ENCODE peak calls at places on chromosomes 7 and 10, in nine cellular contexts. D, H, B, T, G, P, N, Z and F are unnamed samples.

GRCh38 chr7:28354601-28355062 is 57.7 kb upstream of the CREB5 start:
- DNase-seq in H (no peak), Z (no peak), D (no peak), T (peak), N (peak), P (no peak), G (no peak), B (peak), F (no peak)

GRCh38 chr10:122294006-122294405 is 22.9 kb downstream of the BTBD16 start:
- DNase-seq in P (peak), Z (no peak), G (no peak), N (no peak), B (no peak), T (no peak), H (no peak), D (no peak), F (peak)

GRCh38 chr7:114922652-114923402 is 933 bp downstream of the MDFIC start:
- DNase-seq in H (no peak), G (peak), B (no peak), D (peak), T (peak), P (peak), Z (peak), N (peak), F (peak)

GRCh38 chr10:89373916-89374711 is 3.7 kb upstream of the IFIT1B start:
- DNase-seq in B (no peak), D (no peak), H (no peak), P (peak), G (peak), T (no peak), Z (no peak), N (peak), F (peak)

GRCh38 chr7:36400023-36400422 is 10.4 kb downstream of the ANLN start:
- DNase-seq in N (no peak), B (no peak), Z (no peak), H (no peak), P (no peak), T (no peak), G (no peak), D (no peak), F (no peak)

GRCh38 chr7:116177009-116177408 is 33.3 kb upstream of the TES start:
- DNase-seq in H (no peak), P (no peak), D (no peak), N (no peak), B (peak), G (no peak), Z (no peak), T (no peak), F (peak)

GRCh38 chr7:92875719-92876118 is 39.3 kb upstream of the CDK6 start:
- DNase-seq in P (no peak), G (no peak), N (no peak), T (no peak), Z (no peak), D (no peak), H (no peak), B (no peak), F (no peak)

GRCh38 chr10:129864601-129865126 is 99.4 kb downstream of the EBF3 start:
- DNase-seq in T (no peak), D (no peak), H (no peak), B (no peak), G (no peak), Z (no peak), N (no peak), P (no peak), F (no peak)

GRCh38 chr10:60175418-60175817 is 214.3 kb downstream of the ANK3 start:
- DNase-seq in T (no peak), N (no peak), G (peak), B (no peak), H (no peak), D (no peak), P (peak), Z (no peak), F (no peak)

GRCh38 chr10:71623098-71623985 is 96.2 kb downstream of the C10orf105 start:
- DNase-seq in P (no peak), B (no peak), H (no peak), T (peak), G (no peak), Z (no peak), N (no peak), D (no peak), F (no peak)

GRCh38 chr7:101990811-101991418 is 173.5 kb downstream of the CUX1 start:
- DNase-seq in T (no peak), H (no peak), Z (no peak), G (no peak), P (no peak), B (no peak), D (no peak), N (no peak), F (no peak)

GRCh38 chr10:26557641-26558014 is 119.5 kb downstream of the APBB1IP start:
- DNase-seq in H (no peak), G (no peak), B (no peak), T (no peak), P (no peak), N (no peak), D (no peak), Z (no peak), F (no peak)

GRCh38 chr7:45363669-45364068 is 206.1 kb downstream of the RAMP3 start:
- DNase-seq in G (no peak), T (no peak), Z (no peak), N (no peak), B (no peak), P (no peak), D (no peak), H (no peak), F (no peak)

GRCh38 chr7:23472974-23473847 is 2.9 kb upstream of the IGF2BP3 start:
- DNase-seq in N (no peak), P (peak), T (peak), D (peak), Z (no peak), G (no peak), B (no peak), H (peak), F (no peak)

GRCh38 chr7:23266918-23267317 is 20.3 kb downstream of the GPNMB start:
- DNase-seq in B (no peak), P (no peak), D (no peak), Z (no peak), G (no peak), N (no peak), T (no peak), H (no peak), F (no peak)

GRCh38 chr10:99660662-99661369 is 1.5 kb downstream of the ENTPD7 start:
- DNase-seq in Z (no peak), G (no peak), B (no peak), P (no peak), H (no peak), N (no peak), D (no peak), T (no peak), F (no peak)